ENCODE peak calls at places on chromosomes 5 and 9, in six cellular contexts. Y is colonic mucosa, V is heart right ventricle, Q is A549, Z is kidney, P is vagina. H is an unnamed sample.

GRCh38 chr9:95201201-95201600 is 116.3 kb downstream of the FANCC start:
- DNase-seq in P (no peak), Q (no peak), Z (no peak), V (no peak), Y (no peak), H (no peak)

GRCh38 chr9:38196721-38197120 is 127.7 kb upstream of the SHB start:
- DNase-seq in Y (no peak), Q (no peak), P (no peak), Z (no peak), V (no peak), H (no peak)

GRCh38 chr5:39022151-39022550 is 52.0 kb downstream of the RICTOR start:
- DNase-seq in Q (no peak), Z (no peak), Y (no peak), P (no peak), V (no peak), H (no peak)

GRCh38 chr9:95003694-95004451 is 277.4 kb downstream of the AOPEP start:
- DNase-seq in Q (peak; percentile 80), V (peak; percentile 69), Z (peak; percentile 90), Y (peak; percentile 71), P (no peak), H (no peak)

GRCh38 chr5:20470997-20471396 is 483.0 kb upstream of the CDH18 start:
- DNase-seq in Y (no peak), P (no peak), Q (no peak), V (no peak), Z (no peak), H (no peak)

GRCh38 chr9:113380869-113381378 is 4.1 kb upstream of the HDHD3 start:
- DNase-seq in Q (no peak), P (no peak), Z (no peak), Y (peak; percentile 73), V (no peak), H (no peak)

GRCh38 chr5:138180183-138180782 is 1.4 kb downstream of the KIF20A start:
- DNase-seq in Y (no peak), Z (no peak), Q (peak; percentile 81), V (no peak), P (no peak), H (no peak)

GRCh38 chr5:51185985-51186384 is 197.3 kb upstream of the ISL1 start:
- DNase-seq in V (no peak), Z (no peak), Q (no peak), P (peak; percentile 72), Y (no peak), H (no peak)

GRCh38 chr5:54272746-54273145 is 37.6 kb downstream of the ARL15 start:
- DNase-seq in V (no peak), Y (no peak), Z (no peak), Q (no peak), P (no peak), H (no peak)

GRCh38 chr9:31137151-31137849 is 1247.1 kb upstream of the ACO1 start:
- DNase-seq in Z (no peak), P (no peak), Q (peak; percentile 30), Y (no peak), V (no peak), H (no peak)

GRCh38 chr9:6538666-6539071 is 106.9 kb downstream of the GLDC start:
- DNase-seq in Q (no peak), Z (no peak), V (no peak), P (no peak), Y (no peak), H (no peak)

GRCh38 chr5:67166460-67166871 is 30.1 kb downstream of the CD180 start:
- DNase-seq in Z (peak; percentile 89), Q (no peak), V (peak; percentile 50), P (no peak), Y (peak; percentile 75), H (peak; percentile 48)

GRCh38 chr5:154278908-154279307 is 88.4 kb downstream of the GALNT10 start:
- DNase-seq in P (no peak), Q (no peak), Z (no peak), Y (no peak), V (no peak), H (no peak)

GRCh38 chr9:107816187-107817021 is 326.8 kb upstream of the KLF4 start:
- DNase-seq in P (no peak), V (no peak), Q (no peak), Y (no peak), Z (no peak), H (no peak)

GRCh38 chr9:36319806-36320205 is 61.6 kb upstream of the GNE start:
- DNase-seq in V (no peak), Y (peak; percentile 74), P (no peak), Z (peak; percentile 80), Q (peak; percentile 93), H (no peak)

GRCh38 chr5:97728920-97729319 is 545.9 kb upstream of the RIOK2 start:
- DNase-seq in V (no peak), Y (no peak), P (no peak), Z (no peak), Q (no peak), H (no peak)

GRCh38 chr5:73129143-73129542 is 8.8 kb downstream of the TMEM171 start:
- DNase-seq in V (no peak), P (no peak), Z (no peak), Y (peak; percentile 37), Q (no peak), H (no peak)

GRCh38 chr9:72441296-72442211 is 76.5 kb upstream of the ZFAND5 start:
- DNase-seq in V (no peak), P (no peak), Z (no peak), Q (peak; percentile 40), Y (no peak), H (no peak)

GRCh38 chr9:13278023-13278367 is 1.5 kb downstream of the MPDZ start:
- DNase-seq in Y (no peak), Z (no peak), V (no peak), P (no peak), Q (no peak), H (no peak)

GRCh38 chr5:55600086-55600485 is 65.3 kb upstream of the PLPP1 start:
- DNase-seq in Z (no peak), Y (no peak), Q (no peak), P (peak; percentile 78), V (no peak), H (no peak)

GRCh38 chr5:143142596-143143435 is 260.7 kb downstream of the NR3C1 start:
- DNase-seq in Y (no peak), P (no peak), V (peak; percentile 79), Q (no peak), Z (no peak), H (peak; percentile 68)

GRCh38 chr9:32931129-32931528 is 70.3 kb downstream of the APTX start:
- DNase-seq in Q (no peak), P (no peak), Y (no peak), V (no peak), Z (no peak), H (no peak)

GRCh38 chr5:109350537-109351270 is 59.1 kb downstream of the PJA2 start:
- DNase-seq in P (no peak), Y (no peak), V (no peak), Z (no peak), Q (no peak), H (no peak)

GRCh38 chr5:173020643-173021042 is 35.5 kb upstream of the CREBRF start:
- DNase-seq in Q (no peak), V (no peak), P (peak; percentile 44), Z (no peak), Y (no peak), H (no peak)

GRCh38 chr9:133992780-133993634 is 883 bp upstream of the VAV2 start:
- DNase-seq in Y (peak; percentile 95), P (peak; percentile 97), Z (peak; percentile 96), Q (peak; percentile 84), V (peak; percentile 86), H (peak; percentile 63)

GRCh38 chr5:71719092-71719964 is at the start of gene CARTPT:
- DNase-seq in Y (no peak), Z (no peak), Q (no peak), P (no peak), V (peak; percentile 4), H (no peak)

GRCh38 chr5:463952-464351 is 21.0 kb downstream of the EXOC3 start:
- DNase-seq in V (no peak), Q (no peak), Y (no peak), Z (peak; percentile 76), P (no peak), H (no peak)

GRCh38 chr5:463301-463700 is 20.3 kb downstream of the EXOC3 start:
- DNase-seq in Y (no peak), Q (no peak), P (no peak), V (no peak), Z (no peak), H (no peak)

GRCh38 chr5:464843-465590 is 22.0 kb downstream of the EXOC3 start:
- DNase-seq in Y (no peak), Q (no peak), Z (peak; percentile 76), P (no peak), V (no peak), H (peak; percentile 9)

GRCh38 chr5:465591-466403 is 22.8 kb downstream of the EXOC3 start:
- DNase-seq in P (no peak), Y (no peak), Z (peak; percentile 65), Q (no peak), V (no peak), H (no peak)

GRCh38 chr5:464446-464842 is 21.5 kb downstream of the EXOC3 start:
- DNase-seq in V (no peak), P (no peak), Z (peak; percentile 57), Q (no peak), Y (no peak), H (no peak)
- H3K27ac ChIP-seq in V (no peak overlapping the region), P (no peak overlapping the region), Z (no peak overlapping the region), Q (no peak overlapping the region), Y (no peak overlapping the region), H (no peak overlapping the region)

DNA sequence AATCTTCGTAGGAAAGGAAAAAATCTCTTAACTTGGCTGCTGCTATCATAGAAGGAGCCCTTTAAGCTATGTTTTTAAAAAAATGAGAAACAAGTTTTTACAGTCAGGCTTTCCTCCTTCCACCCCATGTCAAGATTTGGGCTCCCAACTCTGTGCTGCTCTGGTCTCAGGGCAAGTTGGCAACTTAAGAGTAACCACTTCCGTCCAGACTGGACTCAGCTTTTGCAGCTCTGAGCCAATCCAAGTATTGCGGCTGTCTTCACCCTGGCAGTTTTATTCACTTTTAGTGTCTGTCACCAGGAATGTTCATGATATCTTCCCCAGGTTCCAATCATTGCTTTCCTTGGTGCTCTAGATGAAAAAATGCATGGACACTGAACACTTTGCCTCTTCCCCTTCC is 115.9 kb upstream of the GAS1 start:
- DNase-seq in Z (no peak), Y (no peak), P (no peak), V (no peak), Q (no peak), H (peak; percentile 34)
- H3K27ac ChIP-seq in Z (peak overlapping the region; percentile 0), Y (no peak overlapping the region), P (no peak overlapping the region), V (no peak overlapping the region), Q (no peak overlapping the region), H (no peak overlapping the region)

GRCh38 chr9:118567861-118568260 is 801.4 kb downstream of the BRINP1 start:
- DNase-seq in Q (no peak), P (no peak), Y (no peak), Z (no peak), V (no peak), H (no peak)
- H3K27ac ChIP-seq in Q (no peak overlapping the region), P (no peak overlapping the region), Y (no peak overlapping the region), Z (no peak overlapping the region), V (no peak overlapping the region), H (no peak overlapping the region)

DNA sequence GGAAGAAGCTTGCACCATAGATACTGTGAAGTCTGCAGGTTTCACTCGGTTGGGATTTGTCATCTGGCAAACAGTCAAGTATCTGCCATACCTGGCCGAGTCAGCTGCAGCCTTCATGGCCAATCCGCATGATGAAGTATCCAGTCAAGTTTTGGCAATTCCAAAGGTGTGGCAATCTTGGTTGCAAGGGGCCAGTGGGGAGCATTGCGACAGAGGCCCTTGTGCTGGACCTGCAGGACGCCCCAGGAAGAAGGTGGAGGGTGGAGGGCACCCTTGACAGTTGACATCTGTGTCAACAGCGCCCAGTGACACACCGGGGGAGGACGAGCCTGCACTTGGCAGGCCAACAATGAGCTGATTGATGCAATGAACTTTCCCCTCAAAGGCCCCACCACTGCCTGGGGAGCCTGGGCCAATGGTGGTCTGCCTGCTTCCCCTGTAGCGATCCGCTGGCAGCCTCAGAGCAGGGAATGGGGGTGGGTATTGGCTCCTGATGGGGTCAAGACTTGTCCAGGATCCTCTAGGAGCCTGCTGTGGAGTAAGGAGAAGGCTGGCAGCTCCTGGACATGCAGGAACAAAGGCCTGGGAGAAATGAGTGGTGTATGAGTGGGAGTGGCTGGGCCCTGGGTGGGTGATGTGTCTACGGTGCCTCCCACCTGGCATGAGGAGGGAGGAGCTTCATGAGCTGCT is 122.8 kb upstream of the PITX1 start:
- DNase-seq in V (no peak), Q (no peak), P (no peak), Z (no peak), Y (no peak), H (no peak)
- H3K27ac ChIP-seq in V (no peak overlapping the region), Q (no peak overlapping the region), P (peak overlapping the region; percentile 39), Z (no peak overlapping the region), Y (no peak overlapping the region), H (no peak overlapping the region)

H was measured in gastrocnemius medialis.